ENCODE peak calls at places on chromosomes 13 and 19, in seven cellular contexts. O is CD4-positive, alpha-beta memory T cell; A is hepatocyte; G is mammary epithelial cell; M is NCI-H2029; Z is activated CD4-positive, alpha-beta T cell treated with anti-CD3 and anti-CD28 coated beads, Interleukin-2, amount 50 U/mL, for 4 hours; V is H9. L is an unnamed sample.

GRCh38 chr13:113743366-113744195 is 15.4 kb upstream of the TMEM255B start:
- DNase-seq in O (no peak), A (no peak), G (no peak), M (no peak), Z (no peak), V (no peak), L (no peak)

GRCh38 chr13:113926951-113927660 is 46.8 kb downstream of the C13orf46 start:
- DNase-seq in O (no peak), A (no peak), G (no peak), M (no peak), Z (no peak), V (peak), L (no peak)

GRCh38 chr19:50909240-50910070 is 1.7 kb downstream of the KLK4 start:
- DNase-seq in O (no peak), A (peak), G (peak), M (peak), Z (no peak), V (peak), L (no peak)

GRCh38 chr13:65638572-65639168 is 1591.5 kb downstream of the PCDH9 start:
- DNase-seq in O (no peak), A (peak), G (peak), M (no peak), Z (no peak), V (no peak), L (no peak)

GRCh38 chr13:29438772-29439171 is 156.7 kb downstream of the SLC7A1 start:
- DNase-seq in O (no peak), A (no peak), G (no peak), M (no peak), Z (no peak), V (no peak), L (no peak)

GRCh38 chr13:72562686-72563085 is 164.7 kb downstream of the MZT1 start:
- DNase-seq in O (no peak), A (no peak), G (no peak), M (no peak), Z (no peak), V (no peak), L (no peak)

GRCh38 chr19:55369651-55370304 is 485 bp downstream of the IL11 start:
- DNase-seq in O (no peak), A (peak), G (peak), M (no peak), Z (no peak), V (peak), L (no peak)

GRCh38 chr13:36454121-36454520 is 21.8 kb downstream of the CCNA1 start:
- DNase-seq in O (no peak), A (no peak), G (peak), M (no peak), Z (no peak), V (no peak), L (no peak)

GRCh38 chr13:51451467-51452390 is 1.1 kb downstream of the INTS6 start:
- DNase-seq in O (peak), A (peak), G (peak), M (peak), Z (peak), V (peak), L (peak)

GRCh38 chr13:101930331-101930730 is 471.5 kb downstream of the FGF14 start:
- DNase-seq in O (no peak), A (no peak), G (no peak), M (no peak), Z (no peak), V (no peak), L (no peak)

GRCh38 chr13:48727252-48728011 is 73.7 kb downstream of the CYSLTR2 start:
- DNase-seq in O (no peak), A (peak), G (no peak), M (no peak), Z (no peak), V (no peak), L (no peak)

GRCh38 chr13:72505376-72505775 is 222.1 kb downstream of the MZT1 start:
- DNase-seq in O (no peak), A (no peak), G (no peak), M (no peak), Z (no peak), V (no peak), L (no peak)

GRCh38 chr13:101489635-101490034 is 37.2 kb downstream of the ITGBL1 start:
- DNase-seq in O (no peak), A (no peak), G (peak), M (no peak), Z (no peak), V (no peak), L (no peak)

GRCh38 chr19:49081273-49081672 is 4.0 kb upstream of the SNRNP70 start:
- DNase-seq in O (no peak), A (no peak), G (no peak), M (no peak), Z (no peak), V (no peak), L (no peak)

GRCh38 chr19:7272856-7273578 is 21.2 kb downstream of the INSR start:
- DNase-seq in O (no peak), A (no peak), G (no peak), M (no peak), Z (no peak), V (no peak), L (no peak)

GRCh38 chr13:98225036-98225940 is 48.2 kb upstream of the RNF113B start:
- DNase-seq in O (no peak), A (no peak), G (no peak), M (no peak), Z (no peak), V (no peak), L (no peak)

GRCh38 chr19:13164370-13165090 is 14.3 kb downstream of the IER2 start:
- DNase-seq in O (no peak), A (peak), G (peak), M (no peak), Z (no peak), V (peak), L (no peak)

GRCh38 chr13:30850867-30851211 is 55.2 kb upstream of the MEDAG start:
- DNase-seq in O (no peak), A (no peak), G (no peak), M (no peak), Z (no peak), V (no peak), L (no peak)

GRCh38 chr19:28823338-28823961 is 389.5 kb downstream of the UQCRFS1 start:
- DNase-seq in O (no peak), A (no peak), G (peak), M (no peak), Z (no peak), V (peak), L (no peak)

GRCh38 chr19:20038358-20039202 is 725 bp downstream of the ZNF682 start:
- DNase-seq in O (peak), A (no peak), G (no peak), M (no peak), Z (peak), V (no peak), L (no peak)

GRCh38 chr13:98108330-98108729 is 34.6 kb upstream of the FARP1 start:
- DNase-seq in O (no peak), A (no peak), G (no peak), M (no peak), Z (no peak), V (no peak), L (no peak)

GRCh38 chr13:24740014-24740890 is 23.7 kb upstream of the RNF17 start:
- DNase-seq in O (no peak), A (no peak), G (no peak), M (no peak), Z (no peak), V (no peak), L (no peak)

GRCh38 chr19:10680545-10681135 is 20.6 kb upstream of the QTRT1 start:
- DNase-seq in O (no peak), A (no peak), G (no peak), M (no peak), Z (no peak), V (no peak), L (no peak)

GRCh38 chr13:21234537-21234936 is 58.1 kb downstream of the MRPL57 start:
- DNase-seq in O (no peak), A (peak), G (peak), M (no peak), Z (no peak), V (no peak), L (no peak)

GRCh38 chr13:76764916-76765315 is 121.3 kb downstream of the KCTD12 start:
- DNase-seq in O (no peak), A (no peak), G (no peak), M (no peak), Z (no peak), V (no peak), L (no peak)

GRCh38 chr19:422213-422916 is 13.4 kb upstream of the C2CD4C start:
- DNase-seq in O (no peak), A (no peak), G (no peak), M (no peak), Z (no peak), V (no peak), L (no peak)

GRCh38 chr19:13986348-13986904 is 19.7 kb downstream of the RFX1 start:
- DNase-seq in O (peak), A (peak), G (no peak), M (peak), Z (peak), V (peak), L (peak)

GRCh38 chr19:58386166-58386575 is 898 bp upstream of the RPS5 start:
- DNase-seq in O (no peak), A (no peak), G (no peak), M (no peak), Z (no peak), V (peak), L (no peak)

GRCh38 chr13:112940236-112940635 is 28.8 kb upstream of the MCF2L start:
- DNase-seq in O (no peak), A (no peak), G (no peak), M (no peak), Z (no peak), V (no peak), L (no peak)

GRCh38 chr13:110017379-110017778 is 231.0 kb upstream of the IRS2 start:
- DNase-seq in O (no peak), A (peak), G (peak), M (no peak), Z (no peak), V (peak), L (no peak)

GRCh38 chr13:36685912-36686311 is 12.1 kb downstream of the SERTM1 start:
- DNase-seq in O (no peak), A (no peak), G (peak), M (no peak), Z (no peak), V (no peak), L (no peak)

GRCh38 chr13:73754727-73755292 is 379.4 kb downstream of the KLF12 start:
- DNase-seq in O (peak), A (peak), G (peak), M (peak), Z (no peak), V (no peak), L (no peak)

GRCh38 chr13:112897956-112898785 is 70.8 kb upstream of the MCF2L start:
- DNase-seq in O (no peak), A (no peak), G (no peak), M (no peak), Z (no peak), V (no peak), L (no peak)

GRCh38 chr19:19081642-19082151 is 17.9 kb downstream of the SLC25A42 start:
- DNase-seq in O (no peak), A (no peak), G (no peak), M (peak), Z (no peak), V (no peak), L (no peak)

GRCh38 chr13:77516342-77516789 is 19.1 kb upstream of the SCEL start:
- DNase-seq in O (no peak), A (no peak), G (peak), M (no peak), Z (no peak), V (no peak), L (no peak)

L was measured in T-cell.